ENCODE peak calls at places on chromosomes 12 and 14, in six cellular contexts. S is GM23248; Q is NT2/D1; K is GM12865; N is stimulated activated CD4-positive, alpha-beta T cell treated with anti-CD3 and anti-CD28 coated beads, Interleukin-2, amount 100 ng/mL, for 48 hours; I is NCI-H1092 treated with DMSO at 0.1 percent for 48 hours. U is an unnamed sample.

GRCh38 chr14:69554500-69554899 is 20.2 kb downstream of the CCDC177 start:
- DNase-seq in S (no peak), Q (no peak), K (no peak), N (no peak), I (no peak), U (no peak)

GRCh38 chr14:101839236-101839635 is 77.7 kb downstream of the PPP2R5C start:
- DNase-seq in S (no peak), Q (no peak), K (peak), N (no peak), I (no peak), U (no peak)

GRCh38 chr12:10304161-10304574 is 3.5 kb upstream of the KLRD1 start:
- DNase-seq in S (peak), Q (no peak), K (peak), N (no peak), I (no peak), U (no peak)

GRCh38 chr12:113154351-113154973 is 4.9 kb downstream of the CFAP73 start:
- DNase-seq in S (peak), Q (no peak), K (no peak), N (peak), I (peak), U (no peak)

GRCh38 chr14:82999802-83000201 is 1466.1 kb upstream of the SEL1L start:
- DNase-seq in S (peak), Q (no peak), K (no peak), N (no peak), I (peak), U (peak)

GRCh38 chr14:100261621-100262020 is 22.7 kb downstream of the YY1 start:
- DNase-seq in S (no peak), Q (no peak), K (peak), N (peak), I (no peak), U (no peak)

GRCh38 chr12:39503445-39503844 is 60.5 kb upstream of the KIF21A start:
- DNase-seq in S (peak), Q (no peak), K (no peak), N (no peak), I (no peak), U (no peak)

GRCh38 chr14:77562681-77563080 is 53.8 kb downstream of the SPTLC2 start:
- DNase-seq in S (peak), Q (no peak), K (no peak), N (no peak), I (no peak), U (no peak)

GRCh38 chr12:127570793-127571360 is 696.1 kb upstream of the TMEM132C start:
- DNase-seq in S (peak), Q (no peak), K (no peak), N (no peak), I (no peak), U (no peak)

GRCh38 chr12:131865196-131865875 is 29.1 kb upstream of the ULK1 start:
- DNase-seq in S (peak), Q (no peak), K (no peak), N (no peak), I (no peak), U (no peak)

GRCh38 chr12:26791328-26791791 is 41.6 kb downstream of the ITPR2 start:
- DNase-seq in S (peak), Q (no peak), K (peak), N (no peak), I (no peak), U (no peak)

GRCh38 chr14:69077841-69078240 is 75.1 kb downstream of the DCAF5 start:
- DNase-seq in S (peak), Q (no peak), K (no peak), N (no peak), I (no peak), U (no peak)

U was measured in iPS DF 6.9.